ENCODE peak calls at places on chromosomes 3 and 15, in nine cellular contexts. L is fibroblast of mammary gland, G is left kidney, O is T-helper 1 cell, A is COR-L47, U is NCI-H460, C is foreskin fibroblast, E is fibroblast of the conjunctiva, T is anterior cingulate cortex. R is an unnamed sample.

GRCh38 chr3:159762981-159763465 is 225.6 kb upstream of the IL12A start:
- DNase-seq in U (peak), E (no peak), O (no peak), G (peak), A (peak), C (peak), T (peak), L (peak), R (no peak)

GRCh38 chr3:41210966-41211365 is 11.7 kb downstream of the CTNNB1 start:
- DNase-seq in G (no peak), A (no peak), C (no peak), L (no peak), E (no peak), O (no peak), T (no peak), U (no peak), R (no peak)

GRCh38 chr15:66795851-66796250 is 93.8 kb downstream of the SMAD6 start:
- DNase-seq in T (no peak), A (no peak), C (no peak), E (no peak), G (no peak), U (no peak), L (no peak), O (no peak), R (no peak)

GRCh38 chr3:19645093-19645492 is 288.9 kb downstream of the EFHB start:
- DNase-seq in E (no peak), C (no peak), T (no peak), G (no peak), A (no peak), U (no peak), L (no peak), O (no peak), R (no peak)

GRCh38 chr3:188165596-188165995 is 11.6 kb downstream of the LPP start:
- DNase-seq in C (no peak), E (no peak), A (no peak), T (no peak), L (peak), G (no peak), O (no peak), U (no peak), R (no peak)

GRCh38 chr15:62453979-62454378 is 288.9 kb upstream of the C2CD4B start:
- DNase-seq in T (no peak), C (no peak), E (no peak), L (peak), G (no peak), O (no peak), A (no peak), U (no peak), R (no peak)

GRCh38 chr3:193348686-193349085 is 29.9 kb downstream of the ATP13A5 start:
- DNase-seq in C (no peak), A (no peak), G (no peak), U (no peak), L (no peak), O (no peak), T (no peak), E (no peak), R (no peak)

GRCh38 chr3:50512131-50512530 is 8.7 kb upstream of the CACNA2D2 start:
- DNase-seq in C (no peak), A (no peak), T (no peak), O (no peak), G (peak), L (no peak), U (no peak), E (no peak), R (no peak)

GRCh38 chr15:67196672-67197363 is 57.6 kb downstream of the AAGAB start:
- DNase-seq in A (no peak), E (no peak), O (no peak), T (no peak), G (no peak), U (no peak), C (peak), L (peak), R (peak)

GRCh38 chr3:5198313-5198677 is 10.8 kb downstream of the EDEM1 start:
- DNase-seq in O (no peak), T (no peak), A (no peak), C (no peak), L (no peak), U (no peak), G (no peak), E (no peak), R (no peak)

GRCh38 chr3:8458235-8458634 is 43.4 kb upstream of the LMCD1 start:
- DNase-seq in T (no peak), L (peak), C (peak), U (no peak), E (no peak), O (no peak), G (no peak), A (no peak), R (peak)

GRCh38 chr15:48577495-48577894 is 68.0 kb downstream of the FBN1 start:
- DNase-seq in A (no peak), E (no peak), U (no peak), T (no peak), O (no peak), G (no peak), L (peak), C (peak), R (no peak)

GRCh38 chr3:166190360-166190759 is 353.1 kb upstream of the BCHE start:
- DNase-seq in U (no peak), G (no peak), A (peak), C (no peak), L (peak), O (no peak), T (no peak), E (no peak), R (no peak)

GRCh38 chr15:44726568-44727461 is 9.5 kb upstream of the TRIM69 start:
- DNase-seq in T (no peak), A (peak), L (peak), E (peak), G (peak), O (peak), U (peak), C (peak), R (peak)

GRCh38 chr3:188431040-188431439 is 277.1 kb downstream of the LPP start:
- DNase-seq in A (no peak), O (no peak), T (no peak), C (no peak), E (no peak), L (no peak), U (no peak), G (no peak), R (no peak)

GRCh38 chr3:58093573-58094195 is 85.5 kb downstream of the FLNB start:
- DNase-seq in C (peak), E (peak), G (no peak), O (no peak), A (no peak), L (peak), T (no peak), U (peak), R (no peak)

GRCh38 chr3:123798540-123798939 is 85.6 kb downstream of the MYLK start:
- DNase-seq in U (no peak), T (no peak), C (no peak), G (no peak), A (no peak), L (no peak), O (no peak), E (no peak), R (no peak)

GRCh38 chr3:122795674-122795969 is 753 bp downstream of the SLC49A4 start:
- DNase-seq in O (no peak), U (no peak), C (no peak), G (no peak), T (no peak), E (no peak), L (no peak), A (no peak), R (no peak)

GRCh38 chr3:12948371-12948770 is 107.0 kb upstream of the RPL32 start:
- DNase-seq in A (no peak), G (no peak), T (no peak), U (no peak), O (no peak), C (peak), E (no peak), L (peak), R (peak)

GRCh38 chr15:72472907-72473669 is 1.0 kb upstream of the ARIH1 start:
- DNase-seq in C (no peak), O (no peak), A (no peak), T (no peak), U (peak), G (peak), E (no peak), L (peak), R (no peak)

GRCh38 chr3:10289785-10290355 is 2.9 kb downstream of the GHRL start:
- DNase-seq in C (no peak), U (no peak), L (no peak), O (no peak), E (no peak), G (peak), T (no peak), A (no peak), R (no peak)

GRCh38 chr15:89514596-89515406 is 18.4 kb upstream of the RHCG start:
- DNase-seq in E (no peak), A (no peak), C (no peak), L (peak), G (no peak), U (no peak), O (no peak), T (no peak), R (no peak)

GRCh38 chr3:113151475-113152031 is 59.8 kb upstream of the BOC start:
- DNase-seq in L (peak), O (no peak), G (peak), T (no peak), U (no peak), C (peak), A (peak), E (no peak), R (no peak)

GRCh38 chr3:66518644-66519043 is 17.8 kb upstream of the LRIG1 start:
- DNase-seq in O (no peak), T (no peak), L (no peak), E (no peak), G (no peak), A (no peak), U (no peak), C (no peak), R (no peak)

GRCh38 chr3:187758318-187758717 is 13.1 kb upstream of the BCL6 start:
- DNase-seq in G (no peak), T (no peak), A (no peak), C (no peak), E (no peak), L (no peak), U (no peak), O (no peak), R (no peak)

GRCh38 chr3:158434412-158435038 is 136.5 kb upstream of the MLF1 start:
- DNase-seq in C (peak), G (peak), E (peak), A (peak), L (peak), U (peak), T (peak), O (no peak), R (peak)

GRCh38 chr3:187949093-187949820 is 204.0 kb upstream of the BCL6 start:
- DNase-seq in E (no peak), L (no peak), U (no peak), A (no peak), C (no peak), O (no peak), G (no peak), T (no peak), R (no peak)

GRCh38 chr15:75170711-75171341 is 30.9 kb upstream of the C15orf39 start:
- DNase-seq in L (no peak), O (no peak), C (peak), E (no peak), U (no peak), T (no peak), G (no peak), A (no peak), R (no peak)

GRCh38 chr3:195113074-195113473 is 157.9 kb downstream of the XXYLT1 start:
- DNase-seq in L (peak), G (no peak), A (no peak), U (no peak), T (no peak), E (peak), O (no peak), C (no peak), R (no peak)

GRCh38 chr3:53815651-53816050 is 30.6 kb downstream of the CHDH start:
- DNase-seq in C (no peak), E (no peak), G (no peak), L (no peak), T (no peak), O (no peak), U (no peak), A (no peak), R (no peak)

R was measured in BJ.